ENCODE peak calls at places on chromosomes 1 and 21, in nine cellular contexts. One of them, this sample, is unnamed.

GRCh38 chr1:109788695-109789521 is 25.2 kb upstream of the EPS8L3 start:
- DNase-seq in thoracic aorta: no peak
- DNase-seq in HCT116: peak; percentile 21
- DNase-seq in right atrium auricular region: no peak
- DNase-seq in PC-3: peak; percentile 39
- DNase-seq in left ventricle myocardium inferior: peak; percentile 9
- DNase-seq in bronchial epithelial cell: no peak
- DNase-seq in brain microvascular endothelial cell: no peak
- DNase-seq in Panc1: no peak
- DNase-seq in this sample: no peak

GRCh38 chr1:92599184-92599583 is 112.5 kb upstream of the GFI1 start:
- DNase-seq in Panc1: no peak
- DNase-seq in thoracic aorta: no peak
- DNase-seq in bronchial epithelial cell: peak; percentile 32
- DNase-seq in right atrium auricular region: no peak
- DNase-seq in brain microvascular endothelial cell: no peak
- DNase-seq in HCT116: peak; percentile 23
- DNase-seq in PC-3: peak; percentile 56
- DNase-seq in left ventricle myocardium inferior: no peak
- DNase-seq in this sample: no peak

GRCh38 chr1:151352001-151352718 is 5.1 kb upstream of the RFX5 start:
- DNase-seq in bronchial epithelial cell: peak; percentile 35
- DNase-seq in HCT116: no peak
- DNase-seq in left ventricle myocardium inferior: no peak
- DNase-seq in right atrium auricular region: no peak
- DNase-seq in brain microvascular endothelial cell: peak; percentile 34
- DNase-seq in thoracic aorta: no peak
- DNase-seq in PC-3: peak; percentile 57
- DNase-seq in Panc1: no peak
- DNase-seq in this sample: no peak

GRCh38 chr1:32651461-32652073 is 559 bp downstream of the RBBP4 start:
- DNase-seq in thoracic aorta: no peak
- DNase-seq in brain microvascular endothelial cell: no peak
- DNase-seq in right atrium auricular region: no peak
- DNase-seq in HCT116: peak; percentile 8
- DNase-seq in left ventricle myocardium inferior: no peak
- DNase-seq in bronchial epithelial cell: no peak
- DNase-seq in Panc1: peak; percentile 4
- DNase-seq in PC-3: peak; percentile 33
- DNase-seq in this sample: peak; percentile 0

GRCh38 chr1:165629848-165630628 is 996 bp upstream of the MGST3 start:
- DNase-seq in PC-3: no peak
- DNase-seq in Panc1: no peak
- DNase-seq in thoracic aorta: no peak
- DNase-seq in bronchial epithelial cell: no peak
- DNase-seq in right atrium auricular region: no peak
- DNase-seq in HCT116: no peak
- DNase-seq in brain microvascular endothelial cell: no peak
- DNase-seq in left ventricle myocardium inferior: no peak
- DNase-seq in this sample: no peak

GRCh38 chr21:34636961-34637360 is 22.0 kb upstream of the RCAN1 start:
- DNase-seq in HCT116: no peak
- DNase-seq in bronchial epithelial cell: no peak
- DNase-seq in right atrium auricular region: peak; percentile 21
- DNase-seq in brain microvascular endothelial cell: no peak
- DNase-seq in thoracic aorta: no peak
- DNase-seq in Panc1: no peak
- DNase-seq in left ventricle myocardium inferior: no peak
- DNase-seq in PC-3: no peak
- DNase-seq in this sample: no peak

GRCh38 chr1:69567847-69568434 is at the start of gene LRRC7:
- DNase-seq in left ventricle myocardium inferior: peak; percentile 15
- DNase-seq in thoracic aorta: no peak
- DNase-seq in HCT116: no peak
- DNase-seq in right atrium auricular region: no peak
- DNase-seq in PC-3: no peak
- DNase-seq in Panc1: no peak
- DNase-seq in brain microvascular endothelial cell: no peak
- DNase-seq in bronchial epithelial cell: no peak
- DNase-seq in this sample: no peak

GRCh38 chr1:71044833-71045232 is 2.8 kb downstream of the PTGER3 start:
- DNase-seq in HCT116: no peak
- DNase-seq in bronchial epithelial cell: no peak
- DNase-seq in PC-3: no peak
- DNase-seq in brain microvascular endothelial cell: no peak
- DNase-seq in Panc1: no peak
- DNase-seq in left ventricle myocardium inferior: no peak
- DNase-seq in right atrium auricular region: no peak
- DNase-seq in thoracic aorta: no peak
- DNase-seq in this sample: no peak

GRCh38 chr1:10530281-10530740 is 55.6 kb downstream of the PEX14 start:
- DNase-seq in bronchial epithelial cell: peak; percentile 65
- DNase-seq in Panc1: no peak
- DNase-seq in right atrium auricular region: no peak
- DNase-seq in PC-3: no peak
- DNase-seq in HCT116: no peak
- DNase-seq in thoracic aorta: no peak
- DNase-seq in left ventricle myocardium inferior: peak; percentile 23
- DNase-seq in brain microvascular endothelial cell: peak; percentile 49
- DNase-seq in this sample: no peak

GRCh38 chr1:230826166-230826875 is 42.0 kb downstream of the C1orf198 start:
- DNase-seq in left ventricle myocardium inferior: no peak
- DNase-seq in PC-3: no peak
- DNase-seq in Panc1: no peak
- DNase-seq in bronchial epithelial cell: no peak
- DNase-seq in right atrium auricular region: peak; percentile 50
- DNase-seq in brain microvascular endothelial cell: no peak
- DNase-seq in HCT116: no peak
- DNase-seq in thoracic aorta: no peak
- DNase-seq in this sample: no peak

GRCh38 chr1:232123775-232124659 is 497.4 kb downstream of the DISC1 start:
- DNase-seq in left ventricle myocardium inferior: no peak
- DNase-seq in Panc1: no peak
- DNase-seq in PC-3: peak; percentile 12
- DNase-seq in HCT116: no peak
- DNase-seq in bronchial epithelial cell: peak; percentile 12
- DNase-seq in thoracic aorta: no peak
- DNase-seq in right atrium auricular region: no peak
- DNase-seq in brain microvascular endothelial cell: peak; percentile 25
- DNase-seq in this sample: no peak

GRCh38 chr1:165284471-165284870 is 72.0 kb downstream of the LMX1A start:
- DNase-seq in right atrium auricular region: no peak
- DNase-seq in Panc1: no peak
- DNase-seq in thoracic aorta: no peak
- DNase-seq in PC-3: no peak
- DNase-seq in HCT116: no peak
- DNase-seq in bronchial epithelial cell: no peak
- DNase-seq in left ventricle myocardium inferior: no peak
- DNase-seq in brain microvascular endothelial cell: no peak
- DNase-seq in this sample: no peak

DNA sequence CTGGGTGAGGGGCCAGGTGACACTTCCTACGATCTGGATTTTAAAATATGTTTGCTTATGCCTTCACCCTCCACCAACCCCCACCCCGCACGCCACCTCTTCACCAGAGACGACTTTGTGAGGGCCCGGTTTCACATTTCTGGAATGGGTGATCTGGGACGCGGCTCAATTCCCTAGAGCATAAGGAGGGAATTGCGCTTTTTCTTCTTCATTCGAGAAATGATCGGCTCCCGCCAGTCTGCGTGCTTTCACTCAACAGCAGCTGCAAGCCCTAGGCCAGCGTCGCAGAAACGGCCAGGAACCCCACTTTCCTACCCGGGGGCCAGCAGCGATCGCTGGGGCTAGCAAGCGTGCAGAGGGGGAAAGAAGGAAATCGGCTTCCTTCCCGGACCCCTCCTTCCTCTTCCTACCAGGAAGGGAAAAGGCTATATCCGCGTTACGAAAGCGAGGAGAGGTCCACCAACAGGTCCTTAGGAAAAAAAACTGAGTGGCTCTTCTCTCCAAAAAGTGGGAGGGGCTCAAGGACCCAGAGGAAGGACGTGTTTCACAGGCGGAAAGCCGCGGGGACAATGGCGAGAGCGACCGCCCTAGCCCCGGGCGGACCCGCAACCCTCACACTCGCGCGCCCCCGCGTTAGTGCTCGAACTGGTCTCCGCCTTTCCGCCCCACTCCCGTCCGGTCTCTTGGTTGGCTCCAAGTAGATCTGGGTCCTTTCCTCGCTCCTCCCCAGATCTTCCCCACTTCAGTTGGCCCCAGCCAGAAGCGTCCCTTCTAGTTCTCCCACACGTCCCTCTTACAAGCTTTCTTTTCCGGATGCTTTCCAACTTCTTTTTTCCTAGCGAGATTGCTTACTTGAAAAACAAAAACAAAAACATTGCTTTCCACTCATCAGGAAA is 1.1 kb upstream of the ADAMTS1 start:
- DNase-seq in right atrium auricular region: peak; percentile 92
- DNase-seq in brain microvascular endothelial cell: peak; percentile 63
- DNase-seq in left ventricle myocardium inferior: peak; percentile 91
- DNase-seq in PC-3: peak; percentile 69
- DNase-seq in HCT116: no peak
- DNase-seq in Panc1: no peak
- DNase-seq in bronchial epithelial cell: peak; percentile 49
- DNase-seq in thoracic aorta: peak; percentile 36
- DNase-seq in this sample: no peak
- TF ChIP-seq CTCF in right atrium auricular region: no peak
- TF ChIP-seq CTCF in brain microvascular endothelial cell: peak; percentile 38
- TF ChIP-seq CTCF in left ventricle myocardium inferior: no peak
- TF ChIP-seq CTCF in PC-3: no peak
- TF ChIP-seq CTCF in HCT116: no peak
- TF ChIP-seq CTCF in Panc1: no peak
- TF ChIP-seq CTCF in bronchial epithelial cell: peak; percentile 36
- TF ChIP-seq CTCF in thoracic aorta: peak; percentile 33
- TF ChIP-seq CTCF in this sample: peak; percentile 46

DNA sequence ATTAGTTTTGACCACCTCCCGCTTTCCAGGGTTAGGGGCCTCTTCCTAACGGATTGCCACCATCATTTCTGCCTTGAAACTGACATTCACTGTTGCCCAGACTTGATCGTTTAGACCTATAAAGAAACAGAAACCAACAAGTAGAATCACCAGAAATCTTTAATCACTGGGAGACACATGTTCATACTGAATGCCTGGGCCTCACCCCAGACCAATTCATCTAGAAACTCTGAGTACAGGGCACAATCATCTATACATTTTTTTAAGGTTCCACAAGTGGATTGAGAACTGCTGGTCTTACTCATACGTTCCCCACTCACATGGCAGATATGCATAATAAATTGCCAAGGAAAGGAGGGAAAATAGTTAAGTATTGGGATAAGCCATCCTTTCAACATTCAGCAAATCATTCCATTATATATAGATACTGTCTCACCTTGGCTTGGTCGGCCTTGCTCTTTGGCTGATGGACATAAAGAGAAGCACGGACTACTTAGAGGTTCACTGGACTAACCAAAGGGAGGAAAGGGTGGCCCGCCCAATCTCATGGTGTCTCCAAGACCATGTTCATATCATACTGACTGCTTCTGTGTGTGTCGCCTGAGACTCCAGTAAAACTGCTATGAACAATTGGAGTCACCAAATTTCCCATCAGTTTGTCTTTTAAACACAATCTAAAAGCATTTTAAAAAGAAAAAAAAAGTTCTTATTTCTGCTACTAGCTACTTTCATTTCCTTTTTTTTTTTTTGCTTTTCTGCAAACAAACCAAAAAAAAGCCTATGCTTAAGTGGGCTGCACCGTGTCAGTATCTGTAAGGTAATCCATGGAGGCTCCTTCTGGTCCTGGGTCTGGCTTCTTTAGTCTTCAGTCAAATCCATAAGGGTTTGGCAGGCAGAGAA is 9.3 kb upstream of the TARBP1 start:
- DNase-seq in HCT116: no peak
- DNase-seq in Panc1: no peak
- DNase-seq in left ventricle myocardium inferior: no peak
- DNase-seq in brain microvascular endothelial cell: no peak
- DNase-seq in right atrium auricular region: peak; percentile 50
- DNase-seq in bronchial epithelial cell: no peak
- DNase-seq in thoracic aorta: no peak
- DNase-seq in PC-3: no peak
- DNase-seq in this sample: no peak
- H3K4me3 ChIP-seq in HCT116: no peak overlapping the region
- H3K4me3 ChIP-seq in Panc1: no peak overlapping the region
- H3K4me3 ChIP-seq in left ventricle myocardium inferior: no peak overlapping the region
- H3K4me3 ChIP-seq in brain microvascular endothelial cell: no peak overlapping the region
- H3K4me3 ChIP-seq in right atrium auricular region: no peak overlapping the region
- H3K4me3 ChIP-seq in bronchial epithelial cell: no peak overlapping the region
- H3K4me3 ChIP-seq in thoracic aorta: no peak overlapping the region
- H3K4me3 ChIP-seq in PC-3: no peak overlapping the region
- H3K4me3 ChIP-seq in this sample: no peak overlapping the region

DNA sequence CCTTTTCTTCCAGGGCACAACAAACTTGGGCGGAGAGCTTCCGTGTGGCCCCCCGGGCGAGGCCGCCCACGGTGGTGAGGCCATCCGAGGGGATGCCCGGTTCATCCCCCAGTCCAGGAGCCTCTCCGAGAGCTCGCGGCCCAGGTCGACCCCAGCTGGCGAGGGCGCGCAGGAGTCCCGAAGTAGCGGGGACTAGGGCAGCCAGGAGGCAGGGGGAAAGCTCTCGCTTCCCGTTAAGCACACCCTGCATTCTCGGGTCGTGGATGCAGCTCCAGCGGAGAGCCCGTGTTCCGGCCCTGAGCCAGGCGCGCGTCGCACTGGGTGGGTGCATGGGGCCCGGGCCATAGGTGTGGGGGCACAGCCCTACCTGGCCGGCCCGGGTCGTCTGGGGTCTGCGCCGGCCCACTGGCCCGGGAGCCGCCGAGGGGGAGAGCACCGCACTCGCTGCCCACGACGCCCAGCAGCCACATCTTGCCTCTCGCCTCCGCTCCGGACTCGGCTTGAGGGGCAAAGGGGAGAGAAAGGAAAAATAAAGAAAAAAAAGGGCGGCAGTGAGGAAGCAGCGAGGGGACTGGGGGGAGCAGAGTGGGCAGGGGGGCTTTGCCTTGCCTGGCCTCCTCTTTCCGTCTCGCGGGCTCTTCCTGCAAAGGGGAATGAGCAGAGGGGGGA is 1.8 kb downstream of the RNF220 start:
- DNase-seq in brain microvascular endothelial cell: no peak
- DNase-seq in HCT116: no peak
- DNase-seq in Panc1: no peak
- DNase-seq in left ventricle myocardium inferior: no peak
- DNase-seq in PC-3: no peak
- DNase-seq in right atrium auricular region: no peak
- DNase-seq in thoracic aorta: no peak
- DNase-seq in bronchial epithelial cell: no peak
- DNase-seq in this sample: no peak
- H3K27me3 ChIP-seq in brain microvascular endothelial cell: peaks cover 67% of the 10 kb centered on the region
- H3K27me3 ChIP-seq in HCT116: no peaks in the 10 kb centered on the region
- H3K27me3 ChIP-seq in Panc1: no peaks in the 10 kb centered on the region
- H3K27me3 ChIP-seq in left ventricle myocardium inferior: peaks cover 98% of the 10 kb centered on the region
- H3K27me3 ChIP-seq in PC-3: peaks cover 12% of the 10 kb centered on the region
- H3K27me3 ChIP-seq in right atrium auricular region: peaks cover 43% of the 10 kb centered on the region
- H3K27me3 ChIP-seq in thoracic aorta: peaks cover 28% of the 10 kb centered on the region
- H3K27me3 ChIP-seq in bronchial epithelial cell: peaks cover 36% of the 10 kb centered on the region
- H3K27me3 ChIP-seq in this sample: peaks cover 53% of the 10 kb centered on the region

DNA sequence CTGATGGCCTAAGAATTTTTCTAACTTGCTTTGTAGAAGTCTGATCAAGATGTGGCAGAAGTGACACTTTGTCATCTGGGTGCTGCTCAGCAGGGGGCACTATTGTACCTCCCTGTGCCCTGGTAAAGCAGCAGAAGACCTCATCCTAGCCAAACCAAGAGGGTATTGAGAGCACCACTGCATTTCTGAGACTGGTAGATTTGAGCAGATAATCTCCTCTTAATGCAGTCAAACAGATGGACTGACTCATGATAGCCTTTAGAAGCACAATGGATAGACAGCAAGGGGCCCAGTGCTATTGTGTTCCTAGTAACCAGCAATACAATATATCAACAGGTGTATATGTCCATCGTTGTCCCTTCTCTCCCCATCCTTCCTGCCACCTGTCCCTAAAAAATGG is 5.7 kb downstream of the TPM3 start:
- DNase-seq in HCT116: peak; percentile 39
- DNase-seq in PC-3: peak; percentile 69
- DNase-seq in bronchial epithelial cell: peak; percentile 74
- DNase-seq in brain microvascular endothelial cell: peak; percentile 35
- DNase-seq in right atrium auricular region: no peak
- DNase-seq in Panc1: no peak
- DNase-seq in left ventricle myocardium inferior: peak; percentile 36
- DNase-seq in thoracic aorta: no peak
- DNase-seq in this sample: no peak
- TF ChIP-seq CTCF in HCT116: peak; percentile 66
- TF ChIP-seq CTCF in PC-3: peak; percentile 79
- TF ChIP-seq CTCF in bronchial epithelial cell: peak; percentile 77
- TF ChIP-seq CTCF in brain microvascular endothelial cell: peak; percentile 64
- TF ChIP-seq CTCF in right atrium auricular region: peak; percentile 17
- TF ChIP-seq CTCF in Panc1: peak; percentile 81
- TF ChIP-seq CTCF in left ventricle myocardium inferior: peak; percentile 49
- TF ChIP-seq CTCF in thoracic aorta: no peak
- TF ChIP-seq CTCF in this sample: peak; percentile 54

This sample was measured in BJ.